ENCODE peak calls at places on chromosomes 6 and 20, in five cellular contexts. L, H, A, U and W are unnamed samples.

GRCh38 chr6:36204068-36204753 is 7.7 kb downstream of the BRPF3 start:
- DNase-seq in L (no peak), H (no peak), A (no peak), U (no peak), W (peak)

GRCh38 chr6:45959534-45960195 is 56.0 kb downstream of the CLIC5 start:
- DNase-seq in L (no peak), H (no peak), A (no peak), U (no peak), W (no peak)

GRCh38 chr6:133761706-133762105 is 127.2 kb upstream of the TCF21 start:
- DNase-seq in L (no peak), H (no peak), A (no peak), U (no peak), W (no peak)

GRCh38 chr20:53914861-53915458 is 155.4 kb downstream of the BCAS1 start:
- DNase-seq in L (no peak), H (peak), A (no peak), U (no peak), W (no peak)

GRCh38 chr6:33123732-33124524 is 48.1 kb downstream of the HLA-DPB1 start:
- DNase-seq in L (no peak), H (no peak), A (peak), U (no peak), W (no peak)

GRCh38 chr6:113684382-113684901 is 172.7 kb upstream of the MARCKS start:
- DNase-seq in L (no peak), H (no peak), A (no peak), U (no peak), W (no peak)

GRCh38 chr6:42727084-42727601 is 4.7 kb upstream of the PRPH2 start:
- DNase-seq in L (peak), H (no peak), A (no peak), U (no peak), W (no peak)

GRCh38 chr6:52423971-52424381 is 3.8 kb downstream of the EFHC1 start:
- DNase-seq in L (peak), H (no peak), A (no peak), U (no peak), W (no peak)

GRCh38 chr20:46347831-46348230 is 39.5 kb upstream of the CDH22 start:
- DNase-seq in L (no peak), H (peak), A (no peak), U (no peak), W (no peak)

GRCh38 chr20:64093013-64093503 is 8.9 kb upstream of the LKAAEAR1 start:
- DNase-seq in L (no peak), H (no peak), A (peak), U (no peak), W (no peak)

GRCh38 chr6:100300221-100300736 is 164.4 kb downstream of the SIM1 start:
- DNase-seq in L (no peak), H (no peak), A (no peak), U (no peak), W (no peak)

GRCh38 chr20:11204926-11205768 is 531.3 kb upstream of the JAG1 start:
- DNase-seq in L (peak), H (peak), A (peak), U (peak), W (no peak)

GRCh38 chr6:6969761-6970223 is 138.0 kb upstream of the RREB1 start:
- DNase-seq in L (no peak), H (no peak), A (peak), U (no peak), W (no peak)

GRCh38 chr6:6825986-6826901 is 237.7 kb downstream of the LY86 start:
- DNase-seq in L (peak), H (no peak), A (no peak), U (no peak), W (no peak)

GRCh38 chr6:101921829-101922450 is 528.4 kb downstream of the GRIK2 start:
- DNase-seq in L (no peak), H (no peak), A (no peak), U (no peak), W (no peak)

GRCh38 chr6:150897400-150897943 is 32.0 kb downstream of the MTHFD1L start:
- DNase-seq in L (no peak), H (no peak), A (no peak), U (no peak), W (no peak)

GRCh38 chr6:107735906-107736635 is 88.0 kb downstream of the SCML4 start:
- DNase-seq in L (no peak), H (no peak), A (no peak), U (no peak), W (no peak)

GRCh38 chr20:56989516-56989915 is 276.9 kb downstream of the BMP7 start:
- DNase-seq in L (no peak), H (no peak), A (no peak), U (no peak), W (no peak)

GRCh38 chr20:14757728-14758127 is 420.3 kb upstream of the FLRT3 start:
- DNase-seq in L (no peak), H (no peak), A (no peak), U (no peak), W (no peak)

GRCh38 chr6:169794317-169795055 is 43.1 kb downstream of the ERMARD start:
- DNase-seq in L (no peak), H (no peak), A (no peak), U (no peak), W (no peak)

GRCh38 chr6:40532349-40533028 is 54.7 kb downstream of the LRFN2 start:
- DNase-seq in L (no peak), H (no peak), A (no peak), U (no peak), W (no peak)